ENCODE peak calls at places on chromosomes 16 and 17, in six cellular contexts. One of them, this sample, is unnamed.

GRCh38 chr16:30694926-30695678 is 3.9 kb upstream of the SRCAP start:
- DNase-seq in neuronal stem cell: no peak
- DNase-seq in mesenchymal stem cell: no peak
- DNase-seq in trophoblast cell: no peak
- DNase-seq in H1: no peak
- DNase-seq in mesendoderm: no peak
- DNase-seq in this sample: no peak

GRCh38 chr17:48162946-48163506 is 55.5 kb downstream of the SNX11 start:
- DNase-seq in neuronal stem cell: no peak
- DNase-seq in mesenchymal stem cell: peak
- DNase-seq in trophoblast cell: no peak
- DNase-seq in H1: no peak
- DNase-seq in mesendoderm: no peak
- DNase-seq in this sample: no peak

GRCh38 chr17:80477647-80478478 is 1.5 kb upstream of the NPTX1 start:
- DNase-seq in neuronal stem cell: no peak
- DNase-seq in mesenchymal stem cell: peak
- DNase-seq in trophoblast cell: peak
- DNase-seq in H1: peak
- DNase-seq in mesendoderm: peak
- DNase-seq in this sample: peak

GRCh38 chr17:58960068-58960467 is 146.6 kb downstream of the TRIM37 start:
- DNase-seq in neuronal stem cell: no peak
- DNase-seq in mesenchymal stem cell: peak
- DNase-seq in trophoblast cell: peak
- DNase-seq in H1: no peak
- DNase-seq in mesendoderm: peak
- DNase-seq in this sample: peak

GRCh38 chr17:79850571-79851460 is 11.6 kb upstream of the CBX4 start:
- DNase-seq in neuronal stem cell: no peak
- DNase-seq in mesenchymal stem cell: peak
- DNase-seq in trophoblast cell: no peak
- DNase-seq in H1: no peak
- DNase-seq in mesendoderm: peak
- DNase-seq in this sample: peak

GRCh38 chr17:59487161-59487873 is 78.1 kb upstream of the DHX40 start:
- DNase-seq in neuronal stem cell: no peak
- DNase-seq in mesenchymal stem cell: no peak
- DNase-seq in trophoblast cell: no peak
- DNase-seq in H1: no peak
- DNase-seq in mesendoderm: no peak
- DNase-seq in this sample: no peak

GRCh38 chr17:45225964-45226530 is 4.4 kb downstream of the FMNL1 start:
- DNase-seq in neuronal stem cell: no peak
- DNase-seq in mesenchymal stem cell: no peak
- DNase-seq in trophoblast cell: no peak
- DNase-seq in H1: no peak
- DNase-seq in mesendoderm: no peak
- DNase-seq in this sample: no peak

GRCh38 chr17:7851438-7852261 is 3.2 kb upstream of the TMEM88 start:
- DNase-seq in neuronal stem cell: peak
- DNase-seq in mesenchymal stem cell: peak
- DNase-seq in trophoblast cell: peak
- DNase-seq in H1: peak
- DNase-seq in mesendoderm: peak
- DNase-seq in this sample: peak

GRCh38 chr16:57873218-57873617 is 70.9 kb upstream of the KIFC3 start:
- DNase-seq in neuronal stem cell: no peak
- DNase-seq in mesenchymal stem cell: no peak
- DNase-seq in trophoblast cell: no peak
- DNase-seq in H1: peak
- DNase-seq in mesendoderm: peak
- DNase-seq in this sample: no peak

GRCh38 chr17:14205992-14206461 is 30.6 kb downstream of the CDRT15 start:
- DNase-seq in neuronal stem cell: no peak
- DNase-seq in mesenchymal stem cell: no peak
- DNase-seq in trophoblast cell: no peak
- DNase-seq in H1: no peak
- DNase-seq in mesendoderm: no peak
- DNase-seq in this sample: no peak

GRCh38 chr16:21950782-21951521 is 2.2 kb upstream of the UQCRC2 start:
- DNase-seq in neuronal stem cell: no peak
- DNase-seq in mesenchymal stem cell: peak
- DNase-seq in trophoblast cell: no peak
- DNase-seq in H1: no peak
- DNase-seq in mesendoderm: peak
- DNase-seq in this sample: peak

GRCh38 chr16:66344533-66345145 is 21.9 kb upstream of the CDH5 start:
- DNase-seq in neuronal stem cell: no peak
- DNase-seq in mesenchymal stem cell: peak
- DNase-seq in trophoblast cell: peak
- DNase-seq in H1: no peak
- DNase-seq in mesendoderm: no peak
- DNase-seq in this sample: peak

GRCh38 chr16:58465817-58466216 is 34.1 kb upstream of the NDRG4 start:
- DNase-seq in neuronal stem cell: no peak
- DNase-seq in mesenchymal stem cell: no peak
- DNase-seq in trophoblast cell: no peak
- DNase-seq in H1: no peak
- DNase-seq in mesendoderm: no peak
- DNase-seq in this sample: no peak

GRCh38 chr16:24671455-24671954 is 57.9 kb upstream of the TNRC6A start:
- DNase-seq in neuronal stem cell: no peak
- DNase-seq in mesenchymal stem cell: no peak
- DNase-seq in trophoblast cell: no peak
- DNase-seq in H1: no peak
- DNase-seq in mesendoderm: no peak
- DNase-seq in this sample: no peak

GRCh38 chr17:50072130-50072529 is 16.2 kb downstream of the ITGA3 start:
- DNase-seq in neuronal stem cell: no peak
- DNase-seq in mesenchymal stem cell: no peak
- DNase-seq in trophoblast cell: no peak
- DNase-seq in H1: no peak
- DNase-seq in mesendoderm: no peak
- DNase-seq in this sample: no peak

GRCh38 chr16:82924075-82924854 is 297.5 kb downstream of the CDH13 start:
- DNase-seq in neuronal stem cell: no peak
- DNase-seq in mesenchymal stem cell: no peak
- DNase-seq in trophoblast cell: no peak
- DNase-seq in H1: no peak
- DNase-seq in mesendoderm: peak
- DNase-seq in this sample: no peak

GRCh38 chr16:14110728-14111251 is 39.7 kb downstream of the MRTFB start:
- DNase-seq in neuronal stem cell: no peak
- DNase-seq in mesenchymal stem cell: no peak
- DNase-seq in trophoblast cell: no peak
- DNase-seq in H1: no peak
- DNase-seq in mesendoderm: no peak
- DNase-seq in this sample: no peak

GRCh38 chr16:69133555-69133954 is 1.1 kb downstream of the UTP4 start:
- DNase-seq in neuronal stem cell: no peak
- DNase-seq in mesenchymal stem cell: no peak
- DNase-seq in trophoblast cell: no peak
- DNase-seq in H1: no peak
- DNase-seq in mesendoderm: no peak
- DNase-seq in this sample: no peak

GRCh38 chr16:69132424-69133252 is at the start of the genes CHTF8 and UTP4:
- DNase-seq in neuronal stem cell: peak
- DNase-seq in mesenchymal stem cell: peak
- DNase-seq in trophoblast cell: peak
- DNase-seq in H1: no peak
- DNase-seq in mesendoderm: peak
- DNase-seq in this sample: peak

GRCh38 chr16:69131167-69131748 is 1.1 kb downstream of the CHTF8 start:
- DNase-seq in neuronal stem cell: peak
- DNase-seq in mesenchymal stem cell: peak
- DNase-seq in trophoblast cell: no peak
- DNase-seq in H1: no peak
- DNase-seq in mesendoderm: peak
- DNase-seq in this sample: peak

GRCh38 chr16:69130461-69130860 is 1.9 kb downstream of the CHTF8 start:
- DNase-seq in neuronal stem cell: no peak
- DNase-seq in mesenchymal stem cell: no peak
- DNase-seq in trophoblast cell: no peak
- DNase-seq in H1: no peak
- DNase-seq in mesendoderm: no peak
- DNase-seq in this sample: no peak

DNA sequence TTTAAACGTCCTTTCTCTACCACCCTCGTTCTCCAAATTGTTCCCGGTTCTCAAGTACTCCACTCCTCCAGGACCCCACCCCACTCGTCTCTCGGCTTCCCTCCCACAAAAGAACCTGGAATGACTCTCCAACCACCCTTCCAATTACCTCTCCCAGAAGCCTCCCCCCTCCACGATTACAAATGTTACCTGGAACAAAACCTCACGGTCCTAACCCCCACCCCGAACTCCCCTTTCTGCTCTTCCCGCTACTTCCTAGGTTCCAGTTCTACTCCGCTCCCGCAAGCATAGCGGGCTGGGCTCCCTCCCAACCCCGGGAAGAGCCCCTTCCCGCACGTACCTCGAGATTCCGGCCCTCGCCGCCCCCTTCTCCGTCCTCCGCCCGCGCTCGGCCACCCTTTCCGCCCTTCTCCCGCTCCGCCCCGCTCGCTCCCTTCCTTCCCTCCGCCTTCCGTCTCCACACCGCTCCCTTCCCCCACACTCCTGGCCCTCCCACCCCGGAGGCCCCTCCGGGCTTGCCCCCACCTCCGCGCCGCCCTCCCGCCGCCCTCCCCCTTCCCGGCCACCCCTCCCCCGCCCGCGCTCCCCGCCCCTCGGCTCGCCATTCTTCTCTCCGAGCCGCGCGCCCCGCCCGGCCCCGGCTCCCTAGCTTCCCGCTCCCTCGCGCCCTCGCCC is 502 bp downstream of the CHTF8 start:
- DNase-seq in neuronal stem cell: peak
- DNase-seq in mesenchymal stem cell: peak
- DNase-seq in trophoblast cell: peak
- DNase-seq in H1: peak
- DNase-seq in mesendoderm: peak
- DNase-seq in this sample: peak
- H2BK5ac ChIP-seq in neuronal stem cell: peak
- H2BK5ac ChIP-seq in mesenchymal stem cell: peak
- H2BK5ac ChIP-seq in trophoblast cell: peak
- H2BK5ac ChIP-seq in H1: peak
- H2BK5ac ChIP-seq in mesendoderm: peak
- H2BK5ac ChIP-seq in this sample: peak

GRCh38 chr16:73173396-73173795 is 125.5 kb upstream of the ZFHX3 start:
- DNase-seq in neuronal stem cell: no peak
- DNase-seq in mesenchymal stem cell: no peak
- DNase-seq in trophoblast cell: no peak
- DNase-seq in H1: no peak
- DNase-seq in mesendoderm: no peak
- DNase-seq in this sample: no peak
- H3K4me3 ChIP-seq in neuronal stem cell: no peak
- H3K4me3 ChIP-seq in mesenchymal stem cell: peak
- H3K4me3 ChIP-seq in trophoblast cell: no peak
- H3K4me3 ChIP-seq in H1: no peak
- H3K4me3 ChIP-seq in mesendoderm: no peak
- H3K4me3 ChIP-seq in this sample: no peak

GRCh38 chr16:85014311-85014710 is 3.0 kb upstream of the ZDHHC7 start:
- DNase-seq in neuronal stem cell: no peak
- DNase-seq in mesenchymal stem cell: no peak
- DNase-seq in trophoblast cell: no peak
- DNase-seq in H1: no peak
- DNase-seq in mesendoderm: no peak
- DNase-seq in this sample: no peak

GRCh38 chr16:85011846-85012284 is 530 bp upstream of the ZDHHC7 start:
- DNase-seq in neuronal stem cell: no peak
- DNase-seq in mesenchymal stem cell: no peak
- DNase-seq in trophoblast cell: no peak
- DNase-seq in H1: no peak
- DNase-seq in mesendoderm: no peak
- DNase-seq in this sample: no peak

GRCh38 chr16:85010446-85010930 is 847 bp downstream of the ZDHHC7 start:
- DNase-seq in neuronal stem cell: no peak
- DNase-seq in mesenchymal stem cell: no peak
- DNase-seq in trophoblast cell: no peak
- DNase-seq in H1: no peak
- DNase-seq in mesendoderm: no peak
- DNase-seq in this sample: no peak

GRCh38 chr16:85008267-85008666 is 3.1 kb downstream of the ZDHHC7 start:
- DNase-seq in neuronal stem cell: no peak
- DNase-seq in mesenchymal stem cell: no peak
- DNase-seq in trophoblast cell: no peak
- DNase-seq in H1: no peak
- DNase-seq in mesendoderm: no peak
- DNase-seq in this sample: no peak

GRCh38 chr16:85010931-85011845 is at the start of gene ZDHHC7:
- DNase-seq in neuronal stem cell: peak
- DNase-seq in mesenchymal stem cell: peak
- DNase-seq in trophoblast cell: peak
- DNase-seq in H1: peak
- DNase-seq in mesendoderm: peak
- DNase-seq in this sample: peak
- H2BK5ac ChIP-seq in neuronal stem cell: no peak
- H2BK5ac ChIP-seq in mesenchymal stem cell: peak
- H2BK5ac ChIP-seq in trophoblast cell: peak
- H2BK5ac ChIP-seq in H1: no peak
- H2BK5ac ChIP-seq in mesendoderm: no peak
- H2BK5ac ChIP-seq in this sample: peak

DNA sequence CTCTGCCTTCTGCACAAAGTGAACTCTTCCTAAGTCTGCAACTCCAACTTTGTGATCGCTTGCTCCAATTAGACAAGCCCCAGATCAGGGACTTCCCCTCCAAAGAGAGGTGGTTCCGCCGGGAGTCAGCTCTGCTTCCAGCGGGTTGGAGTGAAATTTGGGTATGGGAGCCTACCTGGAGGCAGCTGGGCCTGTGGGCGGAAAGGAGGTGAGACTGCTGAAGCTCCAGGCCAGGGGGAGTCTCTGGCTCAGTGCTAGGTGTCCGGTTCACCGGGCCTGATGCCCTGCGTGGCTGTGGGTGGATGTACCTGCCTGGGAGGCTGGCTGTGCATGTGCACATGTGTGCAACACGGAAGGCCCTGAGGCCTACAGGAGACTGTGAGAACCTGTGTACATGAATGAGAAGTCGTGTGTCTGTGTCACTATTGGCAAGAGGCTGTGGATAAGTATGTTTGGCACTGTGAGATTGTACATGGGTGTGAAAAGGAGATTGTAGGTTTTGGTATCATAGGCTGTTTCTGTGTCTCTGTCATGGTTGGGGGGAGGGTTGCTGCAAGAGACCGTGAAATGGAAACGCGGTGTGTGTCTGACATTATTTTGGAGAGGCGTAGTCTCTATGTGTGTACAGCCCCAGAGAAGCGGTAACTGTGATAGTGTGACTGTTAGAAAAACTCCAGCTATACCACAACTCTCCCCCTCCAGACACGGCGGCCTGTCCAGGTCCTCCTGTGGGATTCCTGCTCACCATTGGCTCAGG is 4.2 kb downstream of the LHX1 start:
- DNase-seq in neuronal stem cell: no peak
- DNase-seq in mesenchymal stem cell: no peak
- DNase-seq in trophoblast cell: no peak
- DNase-seq in H1: peak
- DNase-seq in mesendoderm: no peak
- DNase-seq in this sample: no peak
- H3K4me3 ChIP-seq in neuronal stem cell: no peak
- H3K4me3 ChIP-seq in mesenchymal stem cell: no peak
- H3K4me3 ChIP-seq in trophoblast cell: no peak
- H3K4me3 ChIP-seq in H1: no peak
- H3K4me3 ChIP-seq in mesendoderm: peak
- H3K4me3 ChIP-seq in this sample: no peak

This sample was measured in IMR-90.